ENCODE peak calls at places on chromosome 11, in nine cellular contexts. C, Q, K, N, D, F, J, U and H are unnamed samples. For H3K36me3, the result is how much of the 10 kb centered on the place peaks cover.

GRCh38 chr11:20980736-20981135 is 311.4 kb downstream of the NELL1 start:
- DNase-seq in C (no peak), Q (no peak), K (no peak), N (no peak), D (no peak), F (no peak), J (no peak), U (no peak), H (no peak)

GRCh38 chr11:113481226-113481625 is 6.0 kb upstream of the DRD2 start:
- DNase-seq in C (no peak), Q (no peak), K (no peak), N (no peak), D (no peak), F (no peak), J (no peak), U (no peak), H (no peak)

GRCh38 chr11:32758291-32758690 is 36.2 kb downstream of the CCDC73 start:
- DNase-seq in C (no peak), Q (no peak), K (no peak), N (no peak), D (no peak), F (no peak), J (no peak), U (no peak), H (no peak)

GRCh38 chr11:57429946-57430345 is 3.0 kb upstream of the SLC43A3 start:
- DNase-seq in C (no peak), Q (no peak), K (no peak), N (peak), D (no peak), F (no peak), J (no peak), U (no peak), H (no peak)

GRCh38 chr11:29208117-29208516 is 808.7 kb downstream of the KCNA4 start:
- DNase-seq in C (no peak), Q (no peak), K (no peak), N (no peak), D (no peak), F (no peak), J (no peak), U (no peak), H (no peak)

GRCh38 chr11:68255526-68255925 is 16.2 kb downstream of the C11orf24 start:
- DNase-seq in C (no peak), Q (no peak), K (no peak), N (no peak), D (no peak), F (peak), J (no peak), U (no peak), H (no peak)

GRCh38 chr11:134372961-134373360 is 39.1 kb downstream of the B3GAT1 start:
- DNase-seq in C (no peak), Q (no peak), K (no peak), N (no peak), D (peak), F (no peak), J (no peak), U (no peak), H (no peak)

GRCh38 chr11:134666273-134667174 is 254.5 kb upstream of the B3GAT1 start:
- DNase-seq in C (no peak), Q (no peak), K (no peak), N (peak), D (no peak), F (no peak), J (no peak), U (no peak), H (no peak)

GRCh38 chr11:101083334-101083733 is 46.3 kb downstream of the PGR start:
- DNase-seq in C (no peak), Q (no peak), K (no peak), N (no peak), D (no peak), F (no peak), J (no peak), U (no peak), H (no peak)

GRCh38 chr11:68215524-68216170 is 2.6 kb upstream of the KMT5B start:
- DNase-seq in C (no peak), Q (no peak), K (no peak), N (no peak), D (no peak), F (no peak), J (no peak), U (no peak), H (no peak)

GRCh38 chr11:41051919-41052630 is 407.4 kb downstream of the LRRC4C start:
- DNase-seq in C (no peak), Q (no peak), K (no peak), N (no peak), D (no peak), F (no peak), J (no peak), U (no peak), H (no peak)

GRCh38 chr11:71200172-71200716 is 52.1 kb downstream of the SHANK2 start:
- DNase-seq in C (no peak), Q (no peak), K (no peak), N (no peak), D (no peak), F (no peak), J (no peak), U (no peak), H (no peak)

GRCh38 chr11:12906501-12906900 is 102.6 kb upstream of the RASSF10 start:
- DNase-seq in C (no peak), Q (no peak), K (no peak), N (no peak), D (no peak), F (no peak), J (no peak), U (no peak), H (no peak)

GRCh38 chr11:2327032-2327431 is 25.2 kb downstream of the TSPAN32 start:
- DNase-seq in C (no peak), Q (no peak), K (no peak), N (no peak), D (peak), F (no peak), J (no peak), U (no peak), H (no peak)

GRCh38 chr11:1513326-1514296 is 27.0 kb upstream of the MOB2 start:
- DNase-seq in C (peak), Q (no peak), K (no peak), N (no peak), D (peak), F (no peak), J (no peak), U (no peak), H (no peak)

GRCh38 chr11:128448487-128448886 is 138.9 kb downstream of the ETS1 start:
- DNase-seq in C (no peak), Q (peak), K (peak), N (peak), D (no peak), F (no peak), J (no peak), U (no peak), H (no peak)

GRCh38 chr11:35013514-35014191 is 97.2 kb downstream of the PDHX start:
- DNase-seq in C (no peak), Q (no peak), K (no peak), N (no peak), D (no peak), F (no peak), J (no peak), U (no peak), H (no peak)

GRCh38 chr11:30333405-30333804 is 10.5 kb downstream of the ARL14EP start:
- DNase-seq in C (no peak), Q (no peak), K (no peak), N (no peak), D (no peak), F (peak), J (no peak), U (no peak), H (no peak)

GRCh38 chr11:33893711-33894401 is 2.0 kb upstream of the LMO2 start:
- DNase-seq in C (no peak), Q (peak), K (no peak), N (no peak), D (peak), F (no peak), J (no peak), U (no peak), H (no peak)

GRCh38 chr11:68044898-68045351 is 6.1 kb downstream of the TCIRG1 start:
- DNase-seq in C (no peak), Q (no peak), K (no peak), N (no peak), D (peak), F (no peak), J (no peak), U (no peak), H (no peak)

GRCh38 chr11:118913411-118914125 is 12.2 kb downstream of the BCL9L start:
- DNase-seq in C (peak), Q (peak), K (peak), N (no peak), D (peak), F (no peak), J (no peak), U (no peak), H (peak)

GRCh38 chr11:61709110-61709509 is 28.9 kb downstream of the DAGLA start:
- DNase-seq in C (no peak), Q (no peak), K (no peak), N (no peak), D (no peak), F (no peak), J (no peak), U (no peak), H (no peak)

GRCh38 chr11:86596861-86597632 is 75.4 kb downstream of the ME3 start:
- DNase-seq in C (no peak), Q (no peak), K (no peak), N (no peak), D (no peak), F (no peak), J (no peak), U (no peak), H (no peak)

GRCh38 chr11:109972181-109972715 is 120.9 kb upstream of the ZC3H12C start:
- DNase-seq in C (no peak), Q (no peak), K (no peak), N (no peak), D (no peak), F (no peak), J (no peak), U (no peak), H (no peak)

GRCh38 chr11:123853038-123853437 is 32.4 kb downstream of the TMEM225 start:
- DNase-seq in C (no peak), Q (no peak), K (no peak), N (no peak), D (peak), F (no peak), J (no peak), U (no peak), H (no peak)

GRCh38 chr11:99952816-99953215 is 734.3 kb upstream of the ARHGAP42 start:
- DNase-seq in C (no peak), Q (no peak), K (no peak), N (no peak), D (no peak), F (no peak), J (no peak), U (no peak), H (no peak)

GRCh38 chr11:690738-691633 is 4.0 kb downstream of the DEAF1 start:
- DNase-seq in C (peak), Q (no peak), K (no peak), N (no peak), D (no peak), F (no peak), J (peak), U (no peak), H (no peak)

GRCh38 chr11:78037056-78037455 is 14.0 kb upstream of the KCTD14 start:
- DNase-seq in C (no peak), Q (peak), K (peak), N (peak), D (no peak), F (no peak), J (no peak), U (no peak), H (no peak)

GRCh38 chr11:12008790-12009616 is 577 bp upstream of the DKK3 start:
- DNase-seq in C (peak), Q (no peak), K (peak), N (peak), D (no peak), F (peak), J (peak), U (no peak), H (peak)

GRCh38 chr11:108364159-108364558 is 103.2 kb downstream of the C11orf65 start:
- DNase-seq in C (no peak), Q (no peak), K (no peak), N (no peak), D (no peak), F (no peak), J (no peak), U (no peak), H (no peak)

GRCh38 chr11:48081151-48082010 is 101.0 kb downstream of the PTPRJ start:
- DNase-seq in C (peak), Q (peak), K (peak), N (no peak), D (peak), F (no peak), J (peak), U (peak), H (peak)

GRCh38 chr11:62439785-62440602 is 21.2 kb downstream of the SCGB1A1 start:
- DNase-seq in C (no peak), Q (no peak), K (no peak), N (no peak), D (no peak), F (no peak), J (no peak), U (no peak), H (peak)

GRCh38 chr11:77442394-77443053 is 31.4 kb downstream of the PAK1 start:
- DNase-seq in C (no peak), Q (no peak), K (no peak), N (no peak), D (no peak), F (no peak), J (no peak), U (no peak), H (no peak)

GRCh38 chr11:117225553-117226170 is 6.2 kb downstream of the PCSK7 start:
- DNase-seq in C (no peak), Q (no peak), K (no peak), N (no peak), D (no peak), F (no peak), J (peak), U (no peak), H (peak)
- TF ChIP-seq POLR2A in C (no peak), Q (no peak), K (no peak), N (no peak), D (no peak), F (no peak), J (no peak), U (no peak), H (no peak)

GRCh38 chr11:73914284-73914683 is 36.5 kb upstream of the DNAJB13 start:
- DNase-seq in C (no peak), Q (peak), K (peak), N (no peak), D (no peak), F (peak), J (no peak), U (no peak), H (no peak)
- H3K36me3 ChIP-seq in C (half or more), Q (under half), K (under half), N (half or more), D (half or more), F (half or more), J (under half), U (under half), H (under half)

GRCh38 chr11:16604784-16605439 is 133.5 kb upstream of the C11orf58 start:
- DNase-seq in C (peak), Q (peak), K (peak), N (peak), D (peak), F (peak), J (peak), U (no peak), H (no peak)
- TF ChIP-seq POLR2A in C (no peak), Q (peak), K (peak), N (no peak), D (no peak), F (no peak), J (no peak), U (no peak), H (no peak)

GRCh38 chr11:44113572-44113971 is 18.1 kb downstream of the EXT2 start:
- DNase-seq in C (no peak), Q (no peak), K (no peak), N (no peak), D (no peak), F (no peak), J (no peak), U (no peak), H (no peak)

GRCh38 chr11:44110231-44110679 is 14.8 kb downstream of the EXT2 start:
- DNase-seq in C (peak), Q (peak), K (peak), N (peak), D (no peak), F (peak), J (peak), U (peak), H (peak)

GRCh38 chr11:44108260-44108659 is 12.8 kb downstream of the EXT2 start:
- DNase-seq in C (no peak), Q (no peak), K (no peak), N (no peak), D (no peak), F (no peak), J (no peak), U (no peak), H (no peak)

GRCh38 chr11:44113018-44113417 is 17.5 kb downstream of the EXT2 start:
- DNase-seq in C (no peak), Q (no peak), K (no peak), N (no peak), D (no peak), F (no peak), J (no peak), U (no peak), H (no peak)

DNA sequence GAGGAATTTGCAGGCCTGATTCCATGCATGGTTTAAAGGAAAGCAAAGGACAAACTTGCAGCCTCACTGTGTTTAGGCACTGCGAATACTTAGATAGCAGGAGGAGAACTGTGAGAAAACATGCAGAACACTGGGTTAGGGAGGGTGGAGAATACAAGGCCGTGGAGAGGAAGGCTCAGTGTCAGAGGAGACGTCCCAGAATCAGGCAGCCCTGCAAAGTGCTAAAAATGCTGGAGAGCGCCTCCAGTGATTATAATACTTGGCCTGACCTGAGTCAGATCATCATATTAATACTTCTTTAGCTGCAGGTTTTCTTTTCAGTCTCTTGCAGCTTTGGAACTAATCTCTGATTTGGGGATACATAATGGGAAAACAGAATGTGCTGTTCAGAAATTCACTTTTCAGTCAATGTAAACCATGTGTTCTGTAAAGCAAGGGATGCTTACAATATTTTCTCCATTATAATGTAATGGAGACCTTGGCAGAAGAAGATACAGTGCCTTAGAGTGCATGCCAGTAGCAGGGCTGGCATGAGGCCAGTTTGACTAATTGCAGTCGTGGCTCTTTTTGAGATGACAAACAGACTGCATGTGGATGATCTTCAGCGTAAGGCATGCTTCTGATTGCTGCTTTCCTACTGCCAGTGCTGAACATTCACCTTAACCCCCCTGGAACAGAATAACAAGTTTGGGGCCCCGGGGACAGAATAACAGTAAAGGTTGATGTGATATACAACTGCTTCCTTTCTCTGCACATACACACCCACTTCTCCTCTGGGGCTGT is 16.8 kb downstream of the EXT2 start:
- DNase-seq in C (peak), Q (no peak), K (peak), N (no peak), D (no peak), F (no peak), J (peak), U (no peak), H (no peak)
- H3K36me3 ChIP-seq in C (half or more), Q (under half), K (under half), N (half or more), D (half or more), F (half or more), J (under half), U (under half), H (under half)

GRCh38 chr11:69640995-69641581 is at the start of gene CCND1:
- DNase-seq in C (peak), Q (peak), K (peak), N (peak), D (peak), F (peak), J (peak), U (peak), H (peak)
- TF ChIP-seq POLR2A in C (peak), Q (peak), K (peak), N (no peak), D (no peak), F (peak), J (no peak), U (peak), H (peak)

DNA sequence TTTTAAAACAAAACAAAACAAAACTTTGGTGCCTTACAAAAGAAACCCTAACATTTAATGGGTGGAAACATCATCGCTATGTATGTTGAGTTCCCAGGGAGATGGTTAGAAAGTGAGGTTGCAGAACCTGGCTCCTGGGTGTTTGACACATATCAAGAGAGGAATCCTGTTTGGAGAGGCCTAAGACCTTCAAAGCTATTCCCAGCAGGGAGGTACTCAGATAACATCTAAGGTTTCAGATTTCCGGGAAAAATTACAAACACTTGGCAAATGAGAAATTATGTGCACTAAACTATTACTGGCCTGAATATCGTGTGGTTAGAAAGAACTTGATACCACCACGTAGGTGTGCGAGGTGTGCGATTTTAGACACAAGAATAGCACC is 18.5 kb downstream of the TRIM5 start:
- DNase-seq in C (no peak), Q (no peak), K (no peak), N (no peak), D (no peak), F (no peak), J (no peak), U (no peak), H (no peak)
- H3K36me3 ChIP-seq in C (half or more), Q (under half), K (under half), N (half or more), D (half or more), F (under half), J (under half), U (under half), H (under half)

GRCh38 chr11:64804346-64805210 is 1.6 kb upstream of the MAP4K2 start:
- DNase-seq in C (no peak), Q (no peak), K (no peak), N (no peak), D (peak), F (no peak), J (no peak), U (no peak), H (no peak)

GRCh38 chr11:64802370-64803162 is 448 bp downstream of the MAP4K2 start:
- DNase-seq in C (no peak), Q (peak), K (no peak), N (no peak), D (peak), F (peak), J (peak), U (no peak), H (peak)

GRCh38 chr11:64803846-64804345 is 882 bp upstream of the MAP4K2 start:
- DNase-seq in C (no peak), Q (no peak), K (no peak), N (no peak), D (no peak), F (no peak), J (no peak), U (no peak), H (no peak)

GRCh38 chr11:64801591-64802369 is 1.2 kb downstream of the MAP4K2 start:
- DNase-seq in C (no peak), Q (no peak), K (no peak), N (no peak), D (peak), F (no peak), J (no peak), U (no peak), H (no peak)

GRCh38 chr11:64803163-64803845 is at the start of gene MAP4K2:
- DNase-seq in C (peak), Q (peak), K (peak), N (peak), D (peak), F (peak), J (peak), U (peak), H (peak)
- TF ChIP-seq POLR2A in C (no peak), Q (peak), K (no peak), N (no peak), D (no peak), F (peak), J (no peak), U (no peak), H (no peak)

GRCh38 chr11:17313349-17314231 is 37.1 kb downstream of the NUCB2 start:
- DNase-seq in C (no peak), Q (no peak), K (no peak), N (no peak), D (no peak), F (no peak), J (no peak), U (no peak), H (no peak)
- H3K36me3 ChIP-seq in C (half or more), Q (under half), K (under half), N (half or more), D (half or more), F (under half), J (under half), U (under half), H (under half)